ENCODE peak calls at places on chromosomes 2 and 18, in four cellular contexts. One of them, this sample, is unnamed.

GRCh38 chr2:73368781-73369180 is 16.9 kb upstream of the ALMS1 start:
- DNase-seq in LHCN-M2: no peak
- DNase-seq in Kasumi-1: no peak
- DNase-seq in cardiac septum: no peak
- DNase-seq in this sample: peak

GRCh38 chr18:7946724-7947377 is 379.7 kb downstream of the PTPRM start:
- DNase-seq in Kasumi-1: peak
- DNase-seq in cardiac septum: no peak
- DNase-seq in LHCN-M2: peak
- DNase-seq in this sample: no peak

GRCh38 chr18:814300-815084 is 2.5 kb upstream of the YES1 start:
- DNase-seq in cardiac septum: no peak
- DNase-seq in Kasumi-1: no peak
- DNase-seq in LHCN-M2: no peak
- DNase-seq in this sample: peak

GRCh38 chr18:66013976-66014375 is 263.2 kb downstream of the CDH7 start:
- DNase-seq in LHCN-M2: peak
- DNase-seq in cardiac septum: no peak
- DNase-seq in Kasumi-1: no peak
- DNase-seq in this sample: no peak

GRCh38 chr2:34188464-34188863 is 589.4 kb upstream of the FAM98A start:
- DNase-seq in Kasumi-1: no peak
- DNase-seq in cardiac septum: no peak
- DNase-seq in LHCN-M2: no peak
- DNase-seq in this sample: no peak

GRCh38 chr2:215136669-215137328 is 1.6 kb downstream of the ABCA12 start:
- DNase-seq in Kasumi-1: no peak
- DNase-seq in cardiac septum: no peak
- DNase-seq in LHCN-M2: peak
- DNase-seq in this sample: no peak

GRCh38 chr2:216294305-216294704 is 78.0 kb downstream of the MARCHF4 start:
- DNase-seq in cardiac septum: no peak
- DNase-seq in LHCN-M2: no peak
- DNase-seq in Kasumi-1: no peak
- DNase-seq in this sample: no peak

GRCh38 chr2:186503827-186504606 is 18.0 kb downstream of the ZC3H15 start:
- DNase-seq in cardiac septum: no peak
- DNase-seq in Kasumi-1: peak
- DNase-seq in LHCN-M2: peak
- DNase-seq in this sample: peak

GRCh38 chr2:200125463-200125862 is 170.1 kb downstream of the MAIP1 start:
- DNase-seq in cardiac septum: no peak
- DNase-seq in Kasumi-1: no peak
- DNase-seq in LHCN-M2: no peak
- DNase-seq in this sample: peak

GRCh38 chr2:229111744-229112143 is 159.3 kb downstream of the PID1 start:
- DNase-seq in LHCN-M2: no peak
- DNase-seq in cardiac septum: no peak
- DNase-seq in Kasumi-1: no peak
- DNase-seq in this sample: no peak

GRCh38 chr2:103435010-103435409 is 673.2 kb downstream of the TMEM182 start:
- DNase-seq in Kasumi-1: peak
- DNase-seq in LHCN-M2: peak
- DNase-seq in cardiac septum: no peak
- DNase-seq in this sample: peak

GRCh38 chr2:85326946-85327756 is 638 bp downstream of the TGOLN2 start:
- DNase-seq in cardiac septum: no peak
- DNase-seq in Kasumi-1: peak
- DNase-seq in LHCN-M2: peak
- DNase-seq in this sample: peak

GRCh38 chr2:147945660-147946059 is 74.9 kb downstream of the ORC4 start:
- DNase-seq in cardiac septum: no peak
- DNase-seq in LHCN-M2: peak
- DNase-seq in Kasumi-1: peak
- DNase-seq in this sample: no peak

GRCh38 chr18:48563027-48563426 is 24.2 kb downstream of the CTIF start:
- DNase-seq in cardiac septum: no peak
- DNase-seq in LHCN-M2: peak
- DNase-seq in Kasumi-1: peak
- DNase-seq in this sample: no peak

GRCh38 chr18:46715062-46715461 is 41.8 kb downstream of the ST8SIA5 start:
- DNase-seq in LHCN-M2: no peak
- DNase-seq in cardiac septum: no peak
- DNase-seq in Kasumi-1: no peak
- DNase-seq in this sample: no peak

GRCh38 chr2:70498528-70498927 is 55.1 kb downstream of the TGFA start:
- DNase-seq in LHCN-M2: no peak
- DNase-seq in cardiac septum: no peak
- DNase-seq in Kasumi-1: no peak
- DNase-seq in this sample: no peak

GRCh38 chr18:45449761-45450227 is 165.5 kb upstream of the SLC14A2 start:
- DNase-seq in cardiac septum: no peak
- DNase-seq in Kasumi-1: no peak
- DNase-seq in LHCN-M2: peak
- DNase-seq in this sample: no peak

GRCh38 chr2:33123216-33123615 is 176.5 kb downstream of the LTBP1 start:
- DNase-seq in cardiac septum: no peak
- DNase-seq in Kasumi-1: no peak
- DNase-seq in LHCN-M2: no peak
- DNase-seq in this sample: no peak

GRCh38 chr2:100934504-100935371 is 67.4 kb upstream of the RPL31 start:
- DNase-seq in Kasumi-1: no peak
- DNase-seq in LHCN-M2: no peak
- DNase-seq in cardiac septum: no peak
- DNase-seq in this sample: no peak

GRCh38 chr2:235390108-235390815 is 103.6 kb upstream of the AGAP1 start:
- DNase-seq in Kasumi-1: peak
- DNase-seq in LHCN-M2: peak
- DNase-seq in cardiac septum: no peak
- DNase-seq in this sample: no peak

GRCh38 chr2:146572598-146572997 is 1272.2 kb upstream of the ACVR2A start:
- DNase-seq in LHCN-M2: peak
- DNase-seq in Kasumi-1: no peak
- DNase-seq in cardiac septum: no peak
- DNase-seq in this sample: no peak

GRCh38 chr2:182649316-182649715 is 66.7 kb upstream of the DNAJC10 start:
- DNase-seq in LHCN-M2: peak
- DNase-seq in cardiac septum: no peak
- DNase-seq in Kasumi-1: peak
- DNase-seq in this sample: peak

GRCh38 chr2:96537734-96538486 is 1.4 kb downstream of the ARID5A start:
- DNase-seq in LHCN-M2: no peak
- DNase-seq in Kasumi-1: no peak
- DNase-seq in cardiac septum: peak
- DNase-seq in this sample: no peak

GRCh38 chr2:25454824-25455611 is 113.3 kb upstream of the DNMT3A start:
- DNase-seq in Kasumi-1: no peak
- DNase-seq in LHCN-M2: no peak
- DNase-seq in cardiac septum: no peak
- DNase-seq in this sample: no peak

GRCh38 chr2:78118037-78118436 is 595.9 kb upstream of the LRRTM4 start:
- DNase-seq in LHCN-M2: peak
- DNase-seq in Kasumi-1: no peak
- DNase-seq in cardiac septum: no peak
- DNase-seq in this sample: no peak

GRCh38 chr2:238920053-238920452 is 72.2 kb downstream of the TWIST2 start:
- DNase-seq in LHCN-M2: no peak
- DNase-seq in Kasumi-1: no peak
- DNase-seq in cardiac septum: peak
- DNase-seq in this sample: no peak

GRCh38 chr2:225779829-225780228 is 380.3 kb downstream of the NYAP2 start:
- DNase-seq in LHCN-M2: peak
- DNase-seq in cardiac septum: no peak
- DNase-seq in Kasumi-1: no peak
- DNase-seq in this sample: no peak

GRCh38 chr2:8535821-8536685 is 145.8 kb upstream of the ID2 start:
- DNase-seq in LHCN-M2: no peak
- DNase-seq in cardiac septum: peak
- DNase-seq in Kasumi-1: peak
- DNase-seq in this sample: peak

GRCh38 chr2:25306767-25307368 is 34.9 kb downstream of the DNMT3A start:
- DNase-seq in cardiac septum: no peak
- DNase-seq in Kasumi-1: peak
- DNase-seq in LHCN-M2: no peak
- DNase-seq in this sample: no peak

This sample was measured in erythroblast.